ENCODE peak calls at places on chromosomes 2 and 18, in eight cellular contexts. O is sigmoid colon, X is fibroblast of villous mesenchyme, V is NCI-H524, R is mammary epithelial cell, I is HT-29, A is type B pancreatic cell, B is fibroblast of lung. F is an unnamed sample.

GRCh38 chr2:122061206-122061605 is 305.8 kb downstream of the TSN start:
- DNase-seq in O (no peak), X (no peak), V (no peak), R (no peak), I (no peak), A (no peak), B (no peak), F (no peak)

GRCh38 chr2:37984176-37984575 is 59.1 kb downstream of the RMDN2 start:
- DNase-seq in O (no peak), X (no peak), V (no peak), R (no peak), I (no peak), A (no peak), B (no peak), F (no peak)

GRCh38 chr18:57954928-57955327 is 89.1 kb upstream of the NEDD4L start:
- DNase-seq in O (no peak), X (no peak), V (no peak), R (no peak), I (peak; percentile 17), A (no peak), B (no peak), F (no peak)

GRCh38 chr2:171492664-171493063 is 29.6 kb upstream of the CYBRD1 start:
- DNase-seq in O (no peak), X (no peak), V (no peak), R (no peak), I (no peak), A (no peak), B (no peak), F (no peak)

GRCh38 chr18:28158083-28158581 is 18.8 kb downstream of the CDH2 start:
- DNase-seq in O (no peak), X (peak; percentile 69), V (no peak), R (no peak), I (no peak), A (no peak), B (peak; percentile 70), F (no peak)

GRCh38 chr18:69789794-69790193 is 157.9 kb downstream of the CD226 start:
- DNase-seq in O (no peak), X (no peak), V (no peak), R (no peak), I (no peak), A (no peak), B (no peak), F (no peak)

GRCh38 chr2:136156411-136156810 is 38.5 kb upstream of the CXCR4 start:
- DNase-seq in O (no peak), X (no peak), V (peak; percentile 78), R (no peak), I (no peak), A (no peak), B (no peak), F (no peak)

GRCh38 chr18:8808001-8808400 is 102.6 kb downstream of the MTCL1 start:
- DNase-seq in O (no peak), X (peak; percentile 75), V (no peak), R (no peak), I (no peak), A (no peak), B (no peak), F (no peak)

GRCh38 chr2:24402242-24403092 is 42.1 kb upstream of the ITSN2 start:
- DNase-seq in O (no peak), X (no peak), V (no peak), R (no peak), I (no peak), A (no peak), B (no peak), F (no peak)

GRCh38 chr2:132037527-132038178 is 124.1 kb downstream of the ANKRD30BL start:
- DNase-seq in O (peak; percentile 58), X (no peak), V (no peak), R (no peak), I (no peak), A (peak; percentile 70), B (no peak), F (no peak)

GRCh38 chr18:50950626-50951025 is 17.2 kb upstream of the ELAC1 start:
- DNase-seq in O (no peak), X (no peak), V (no peak), R (no peak), I (no peak), A (no peak), B (no peak), F (no peak)

GRCh38 chr2:32246911-32247310 is 17.8 kb downstream of the NLRC4 start:
- DNase-seq in O (no peak), X (no peak), V (no peak), R (peak; percentile 23), I (peak; percentile 38), A (no peak), B (no peak), F (no peak)

GRCh38 chr2:233353769-233354499 is at the start of gene DGKD:
- DNase-seq in O (peak; percentile 76), X (peak; percentile 41), V (no peak), R (peak; percentile 9), I (peak; percentile 48), A (no peak), B (peak; percentile 32), F (no peak)

GRCh38 chr2:112636605-112637288 is 9.0 kb upstream of the SLC20A1 start:
- DNase-seq in O (no peak), X (no peak), V (no peak), R (no peak), I (no peak), A (no peak), B (no peak), F (no peak)

GRCh38 chr2:96527052-96527964 is 9.2 kb upstream of the ARID5A start:
- DNase-seq in O (peak; percentile 69), X (peak; percentile 34), V (no peak), R (no peak), I (no peak), A (peak; percentile 69), B (peak; percentile 47), F (no peak)

GRCh38 chr2:237574894-237575868 is 8.8 kb downstream of the PRLH start:
- DNase-seq in O (peak; percentile 81), X (no peak), V (no peak), R (peak; percentile 78), I (peak; percentile 81), A (no peak), B (no peak), F (peak; percentile 27)

GRCh38 chr2:636649-637405 is 40.4 kb downstream of the TMEM18 start:
- DNase-seq in O (peak; percentile 77), X (peak; percentile 54), V (peak; percentile 22), R (peak; percentile 44), I (peak; percentile 65), A (peak; percentile 77), B (peak; percentile 63), F (no peak)

GRCh38 chr2:170711196-170711773 is 3.9 kb upstream of the SP5 start:
- DNase-seq in O (no peak), X (no peak), V (peak; percentile 45), R (no peak), I (peak; percentile 39), A (no peak), B (no peak), F (no peak)

GRCh38 chr2:102027703-102028059 is 35.9 kb downstream of the IL1R2 start:
- DNase-seq in O (no peak), X (no peak), V (no peak), R (no peak), I (no peak), A (no peak), B (no peak), F (no peak)

GRCh38 chr2:128450211-128451015 is 131.7 kb upstream of the HS6ST1 start:
- DNase-seq in O (peak; percentile 48), X (no peak), V (no peak), R (no peak), I (no peak), A (peak; percentile 44), B (no peak), F (no peak)

GRCh38 chr18:52764271-52764670 is 424.3 kb downstream of the DCC start:
- DNase-seq in O (no peak), X (no peak), V (peak; percentile 55), R (no peak), I (no peak), A (no peak), B (no peak), F (no peak)

F was measured in epithelial cell of prostate.